ENCODE peak calls at places on chromosomes 16 and 17, in six cellular contexts. O, U, C, I, F and R are unnamed samples.
A peak's percentile ranks its signal among the peaks of the same experiment; 100 is the strongest.

GRCh38 chr17:77814091-77814772 is 144.3 kb upstream of the TNRC6C start:
- DNase-seq in O (no peak), I (no peak), F (no peak), U (no peak), C (no peak), R (no peak)

GRCh38 chr17:65049085-65049756 is 7.3 kb downstream of the GNA13 start:
- DNase-seq in C (no peak), F (no peak), I (no peak), O (no peak), U (no peak), R (no peak)

GRCh38 chr16:71345031-71345430 is 13.5 kb upstream of the CALB2 start:
- DNase-seq in C (no peak), F (no peak), O (no peak), U (no peak), I (no peak), R (no peak)

GRCh38 chr17:43892672-43892975 is 14.7 kb downstream of the MPP2 start:
- DNase-seq in C (no peak), F (no peak), I (no peak), O (no peak), U (no peak), R (no peak)

GRCh38 chr16:50560903-50561863 is 13.0 kb downstream of the NKD1 start:
- DNase-seq in F (no peak), O (no peak), C (no peak), U (no peak), I (no peak), R (no peak)

GRCh38 chr17:69669441-69670178 is 255.1 kb downstream of the MAP2K6 start:
- DNase-seq in C (no peak), U (no peak), F (no peak), O (no peak), I (no peak), R (no peak)

GRCh38 chr17:74544991-74545441 is 899 bp downstream of the CD300C start:
- DNase-seq in I (no peak), U (no peak), C (no peak), O (no peak), F (no peak), R (no peak)

GRCh38 chr17:3554440-3554839 is 3.2 kb downstream of the TRPV3 start:
- DNase-seq in C (no peak), U (no peak), I (no peak), O (no peak), F (no peak), R (no peak)

GRCh38 chr16:27690604-27691003 is 140.7 kb downstream of the KATNIP start:
- DNase-seq in U (no peak), C (peak; percentile 14), O (no peak), F (peak; percentile 68), I (no peak), R (peak; percentile 46)

GRCh38 chr16:1280783-1281182 is 24.9 kb downstream of the TPSD1 start:
- DNase-seq in F (no peak), O (no peak), C (no peak), U (no peak), I (no peak), R (no peak)

GRCh38 chr17:15279011-15279477 is 13.9 kb upstream of the PMP22 start:
- DNase-seq in C (no peak), O (no peak), I (no peak), U (no peak), F (peak; percentile 59), R (no peak)

GRCh38 chr16:30769379-30770089 is 7.4 kb downstream of the RNF40 start:
- DNase-seq in O (no peak), I (no peak), F (no peak), U (no peak), C (no peak), R (no peak)

GRCh38 chr16:23015580-23015979 is 133.7 kb downstream of the USP31 start:
- DNase-seq in O (no peak), I (no peak), F (no peak), U (no peak), C (no peak), R (no peak)

GRCh38 chr16:83722501-83723183 is 85.1 kb upstream of the HSBP1 start:
- DNase-seq in F (no peak), I (no peak), C (no peak), U (no peak), O (no peak), R (no peak)

GRCh38 chr17:27541326-27542023 is 85.2 kb downstream of the KSR1 start:
- DNase-seq in C (no peak), I (no peak), U (no peak), O (no peak), F (no peak), R (no peak)

GRCh38 chr17:81261096-81261495 is 22.0 kb downstream of the NDUFAF8 start:
- DNase-seq in F (no peak), I (no peak), O (no peak), C (no peak), U (no peak), R (no peak)

GRCh38 chr17:32253117-32253611 is 12.5 kb upstream of the RHBDL3 start:
- DNase-seq in U (no peak), C (peak; percentile 69), F (peak; percentile 85), O (peak; percentile 87), I (peak; percentile 56), R (peak; percentile 78)

GRCh38 chr17:27381007-27381501 is 75.2 kb upstream of the KSR1 start:
- DNase-seq in C (peak; percentile 53), F (peak; percentile 66), O (peak; percentile 63), I (peak; percentile 40), U (no peak), R (peak; percentile 66)

GRCh38 chr16:57503366-57503765 is 17.1 kb upstream of the DOK4 start:
- DNase-seq in U (no peak), O (no peak), F (no peak), I (no peak), C (no peak), R (peak; percentile 21)

GRCh38 chr16:2767891-2768290 is 9.2 kb downstream of the ELOB start:
- DNase-seq in O (no peak), I (no peak), F (no peak), C (no peak), U (no peak), R (no peak)

GRCh38 chr17:80053102-80053501 is 16.7 kb downstream of the CCDC40 start:
- DNase-seq in O (no peak), C (no peak), U (no peak), I (no peak), F (no peak), R (no peak)

GRCh38 chr17:40312131-40312731 is 3.3 kb downstream of the RARA start:
- DNase-seq in O (no peak), I (peak; percentile 38), U (no peak), F (no peak), C (no peak), R (no peak)

GRCh38 chr17:79829457-79829856 is 9.8 kb downstream of the CBX4 start:
- DNase-seq in O (no peak), C (no peak), U (no peak), F (no peak), I (no peak), R (no peak)

GRCh38 chr16:70746708-70747424 is 54.1 kb downstream of the VAC14 start:
- DNase-seq in U (no peak), O (peak; percentile 85), I (peak; percentile 90), C (peak; percentile 75), F (peak; percentile 83), R (peak; percentile 91)

GRCh38 chr16:6891486-6891885 is 441.2 kb upstream of the RBFOX1 start:
- DNase-seq in C (no peak), I (no peak), F (no peak), U (no peak), O (no peak), R (no peak)